ENCODE peak calls at places on chromosomes 7 and 10, in ten cellular contexts. One of them, this sample, is unnamed.

GRCh38 chr10:111598433-111599059 is 521.7 kb downstream of the ADRA2A start:
- DNase-seq in Caco-2: peak; percentile 60
- DNase-seq in kidney epithelial cell: no peak
- DNase-seq in lung: peak; percentile 52
- DNase-seq in uterus: peak; percentile 57
- DNase-seq in fibroblast of lung: peak; percentile 41
- DNase-seq in PC-9: peak; percentile 9
- DNase-seq in left lung: no peak
- DNase-seq in neural progenitor cell: peak; percentile 81
- DNase-seq in IMR-90: peak; percentile 31
- DNase-seq in this sample: peak; percentile 34

GRCh38 chr10:129021597-129022304 is 445.3 kb upstream of the MGMT start:
- DNase-seq in lung: no peak
- DNase-seq in Caco-2: no peak
- DNase-seq in left lung: no peak
- DNase-seq in kidney epithelial cell: no peak
- DNase-seq in uterus: no peak
- DNase-seq in IMR-90: no peak
- DNase-seq in neural progenitor cell: peak; percentile 60
- DNase-seq in PC-9: no peak
- DNase-seq in fibroblast of lung: no peak
- DNase-seq in this sample: no peak

GRCh38 chr7:142461437-142461836 is 203.6 kb upstream of the PRSS58 start:
- DNase-seq in uterus: no peak
- DNase-seq in kidney epithelial cell: no peak
- DNase-seq in Caco-2: no peak
- DNase-seq in IMR-90: peak; percentile 98
- DNase-seq in PC-9: no peak
- DNase-seq in neural progenitor cell: no peak
- DNase-seq in lung: no peak
- DNase-seq in left lung: no peak
- DNase-seq in fibroblast of lung: peak; percentile 98
- DNase-seq in this sample: no peak

GRCh38 chr10:130479146-130479545 is 343.0 kb downstream of the GLRX3 start:
- DNase-seq in lung: no peak
- DNase-seq in PC-9: no peak
- DNase-seq in IMR-90: no peak
- DNase-seq in left lung: no peak
- DNase-seq in uterus: no peak
- DNase-seq in neural progenitor cell: no peak
- DNase-seq in fibroblast of lung: no peak
- DNase-seq in Caco-2: no peak
- DNase-seq in kidney epithelial cell: no peak
- DNase-seq in this sample: no peak

GRCh38 chr10:53223846-53224245 is 451.3 kb upstream of the MBL2 start:
- DNase-seq in left lung: no peak
- DNase-seq in neural progenitor cell: peak; percentile 78
- DNase-seq in Caco-2: no peak
- DNase-seq in IMR-90: no peak
- DNase-seq in lung: no peak
- DNase-seq in fibroblast of lung: no peak
- DNase-seq in kidney epithelial cell: no peak
- DNase-seq in uterus: no peak
- DNase-seq in PC-9: no peak
- DNase-seq in this sample: no peak

GRCh38 chr7:26398436-26399308 is 107.0 kb downstream of the SNX10 start:
- DNase-seq in Caco-2: peak; percentile 41
- DNase-seq in IMR-90: peak; percentile 18
- DNase-seq in fibroblast of lung: peak; percentile 61
- DNase-seq in left lung: peak; percentile 91
- DNase-seq in kidney epithelial cell: no peak
- DNase-seq in uterus: peak; percentile 48
- DNase-seq in PC-9: peak; percentile 63
- DNase-seq in lung: peak; percentile 54
- DNase-seq in neural progenitor cell: peak; percentile 92
- DNase-seq in this sample: peak; percentile 90

GRCh38 chr7:157502701-157503111 is 165.9 kb downstream of the DNAJB6 start:
- DNase-seq in uterus: peak; percentile 20
- DNase-seq in PC-9: no peak
- DNase-seq in left lung: no peak
- DNase-seq in fibroblast of lung: peak; percentile 11
- DNase-seq in neural progenitor cell: no peak
- DNase-seq in kidney epithelial cell: no peak
- DNase-seq in Caco-2: no peak
- DNase-seq in IMR-90: no peak
- DNase-seq in lung: no peak
- DNase-seq in this sample: no peak

GRCh38 chr7:74495112-74495880 is 41.6 kb downstream of the GTF2IRD1 start:
- DNase-seq in kidney epithelial cell: no peak
- DNase-seq in uterus: no peak
- DNase-seq in left lung: no peak
- DNase-seq in Caco-2: no peak
- DNase-seq in IMR-90: no peak
- DNase-seq in PC-9: no peak
- DNase-seq in fibroblast of lung: no peak
- DNase-seq in lung: no peak
- DNase-seq in neural progenitor cell: no peak
- DNase-seq in this sample: no peak

GRCh38 chr7:42014625-42015412 is 222.2 kb downstream of the GLI3 start:
- DNase-seq in PC-9: peak; percentile 15
- DNase-seq in Caco-2: peak; percentile 43
- DNase-seq in kidney epithelial cell: no peak
- DNase-seq in uterus: no peak
- DNase-seq in IMR-90: peak; percentile 54
- DNase-seq in lung: no peak
- DNase-seq in fibroblast of lung: peak; percentile 26
- DNase-seq in left lung: no peak
- DNase-seq in neural progenitor cell: peak; percentile 63
- DNase-seq in this sample: no peak

GRCh38 chr7:94178247-94178646 is 174.1 kb upstream of the BET1 start:
- DNase-seq in Caco-2: no peak
- DNase-seq in PC-9: no peak
- DNase-seq in neural progenitor cell: no peak
- DNase-seq in IMR-90: no peak
- DNase-seq in left lung: no peak
- DNase-seq in fibroblast of lung: no peak
- DNase-seq in uterus: no peak
- DNase-seq in kidney epithelial cell: no peak
- DNase-seq in lung: no peak
- DNase-seq in this sample: peak; percentile 2

GRCh38 chr7:85821926-85822325 is 635.1 kb upstream of the SEMA3D start:
- DNase-seq in PC-9: no peak
- DNase-seq in lung: no peak
- DNase-seq in IMR-90: no peak
- DNase-seq in fibroblast of lung: no peak
- DNase-seq in kidney epithelial cell: no peak
- DNase-seq in uterus: no peak
- DNase-seq in left lung: peak; percentile 42
- DNase-seq in neural progenitor cell: no peak
- DNase-seq in Caco-2: no peak
- DNase-seq in this sample: no peak

GRCh38 chr10:128064615-128065580 is 61.3 kb downstream of the MKI67 start:
- DNase-seq in fibroblast of lung: peak; percentile 93
- DNase-seq in neural progenitor cell: no peak
- DNase-seq in PC-9: no peak
- DNase-seq in Caco-2: peak; percentile 25
- DNase-seq in kidney epithelial cell: peak; percentile 74
- DNase-seq in IMR-90: peak; percentile 49
- DNase-seq in uterus: peak; percentile 47
- DNase-seq in left lung: peak; percentile 89
- DNase-seq in lung: peak; percentile 72
- DNase-seq in this sample: peak; percentile 46

GRCh38 chr7:151244871-151245346 is 3.6 kb downstream of the SMARCD3 start:
- DNase-seq in Caco-2: no peak
- DNase-seq in left lung: no peak
- DNase-seq in IMR-90: no peak
- DNase-seq in kidney epithelial cell: no peak
- DNase-seq in lung: no peak
- DNase-seq in PC-9: no peak
- DNase-seq in neural progenitor cell: peak; percentile 49
- DNase-seq in uterus: no peak
- DNase-seq in fibroblast of lung: no peak
- DNase-seq in this sample: peak; percentile 44

GRCh38 chr10:124696446-124697392 is 47.5 kb downstream of the FAM53B start:
- DNase-seq in lung: no peak
- DNase-seq in uterus: no peak
- DNase-seq in Caco-2: no peak
- DNase-seq in left lung: no peak
- DNase-seq in kidney epithelial cell: no peak
- DNase-seq in neural progenitor cell: no peak
- DNase-seq in IMR-90: no peak
- DNase-seq in PC-9: no peak
- DNase-seq in fibroblast of lung: no peak
- DNase-seq in this sample: peak; percentile 85

GRCh38 chr7:122532406-122533269 is 166.3 kb downstream of the RNF133 start:
- DNase-seq in Caco-2: no peak
- DNase-seq in kidney epithelial cell: no peak
- DNase-seq in neural progenitor cell: peak; percentile 23
- DNase-seq in left lung: no peak
- DNase-seq in fibroblast of lung: no peak
- DNase-seq in PC-9: no peak
- DNase-seq in lung: no peak
- DNase-seq in uterus: no peak
- DNase-seq in IMR-90: peak; percentile 5
- DNase-seq in this sample: peak; percentile 8

GRCh38 chr7:108094375-108094774 is 35.8 kb downstream of the LAMB4 start:
- DNase-seq in uterus: no peak
- DNase-seq in kidney epithelial cell: no peak
- DNase-seq in neural progenitor cell: no peak
- DNase-seq in fibroblast of lung: peak; percentile 86
- DNase-seq in lung: no peak
- DNase-seq in left lung: no peak
- DNase-seq in Caco-2: no peak
- DNase-seq in PC-9: no peak
- DNase-seq in IMR-90: peak; percentile 76
- DNase-seq in this sample: no peak

GRCh38 chr7:15753834-15754600 is 67.5 kb upstream of the MEOX2 start:
- DNase-seq in IMR-90: no peak
- DNase-seq in left lung: no peak
- DNase-seq in uterus: no peak
- DNase-seq in lung: no peak
- DNase-seq in PC-9: no peak
- DNase-seq in neural progenitor cell: no peak
- DNase-seq in fibroblast of lung: peak; percentile 60
- DNase-seq in kidney epithelial cell: no peak
- DNase-seq in Caco-2: no peak
- DNase-seq in this sample: no peak

GRCh38 chr10:98238391-98238790 is 29.6 kb downstream of the LOXL4 start:
- DNase-seq in left lung: no peak
- DNase-seq in lung: no peak
- DNase-seq in neural progenitor cell: no peak
- DNase-seq in kidney epithelial cell: no peak
- DNase-seq in IMR-90: no peak
- DNase-seq in uterus: no peak
- DNase-seq in Caco-2: no peak
- DNase-seq in fibroblast of lung: no peak
- DNase-seq in PC-9: no peak
- DNase-seq in this sample: no peak

GRCh38 chr10:98240524-98240923 is 27.5 kb downstream of the LOXL4 start:
- DNase-seq in PC-9: no peak
- DNase-seq in kidney epithelial cell: no peak
- DNase-seq in left lung: no peak
- DNase-seq in neural progenitor cell: no peak
- DNase-seq in IMR-90: no peak
- DNase-seq in uterus: no peak
- DNase-seq in fibroblast of lung: no peak
- DNase-seq in lung: no peak
- DNase-seq in Caco-2: no peak
- DNase-seq in this sample: no peak

GRCh38 chr10:98246911-98247820 is 20.8 kb downstream of the LOXL4 start:
- DNase-seq in kidney epithelial cell: peak; percentile 79
- DNase-seq in left lung: no peak
- DNase-seq in Caco-2: no peak
- DNase-seq in uterus: no peak
- DNase-seq in PC-9: no peak
- DNase-seq in neural progenitor cell: no peak
- DNase-seq in IMR-90: peak; percentile 84
- DNase-seq in fibroblast of lung: peak; percentile 87
- DNase-seq in lung: no peak
- DNase-seq in this sample: no peak

GRCh38 chr10:98244586-98244985 is 23.4 kb downstream of the LOXL4 start:
- DNase-seq in fibroblast of lung: no peak
- DNase-seq in PC-9: no peak
- DNase-seq in neural progenitor cell: no peak
- DNase-seq in kidney epithelial cell: no peak
- DNase-seq in uterus: no peak
- DNase-seq in left lung: no peak
- DNase-seq in Caco-2: no peak
- DNase-seq in lung: no peak
- DNase-seq in IMR-90: no peak
- DNase-seq in this sample: no peak

GRCh38 chr10:98242823-98243222 is 25.2 kb downstream of the LOXL4 start:
- DNase-seq in Caco-2: no peak
- DNase-seq in kidney epithelial cell: no peak
- DNase-seq in neural progenitor cell: no peak
- DNase-seq in IMR-90: peak; percentile 56
- DNase-seq in PC-9: no peak
- DNase-seq in fibroblast of lung: peak; percentile 36
- DNase-seq in lung: no peak
- DNase-seq in uterus: no peak
- DNase-seq in left lung: no peak
- DNase-seq in this sample: no peak
- TF ChIP-seq CTCF in Caco-2: no peak
- TF ChIP-seq CTCF in kidney epithelial cell: peak; percentile 51
- TF ChIP-seq CTCF in neural progenitor cell: peak; percentile 57
- TF ChIP-seq CTCF in IMR-90: peak; percentile 61
- TF ChIP-seq CTCF in PC-9: peak; percentile 68
- TF ChIP-seq CTCF in fibroblast of lung: peak; percentile 59
- TF ChIP-seq CTCF in lung: no peak
- TF ChIP-seq CTCF in uterus: peak; percentile 60
- TF ChIP-seq CTCF in left lung: peak; percentile 22
- TF ChIP-seq CTCF in this sample: no peak

GRCh38 chr7:133360201-133360600 is 107.3 kb downstream of the EXOC4 start:
- DNase-seq in kidney epithelial cell: no peak
- DNase-seq in IMR-90: no peak
- DNase-seq in neural progenitor cell: no peak
- DNase-seq in Caco-2: no peak
- DNase-seq in PC-9: no peak
- DNase-seq in left lung: no peak
- DNase-seq in uterus: no peak
- DNase-seq in lung: no peak
- DNase-seq in fibroblast of lung: no peak
- DNase-seq in this sample: no peak
- TF ChIP-seq CTCF in kidney epithelial cell: no peak
- TF ChIP-seq CTCF in IMR-90: no peak
- TF ChIP-seq CTCF in neural progenitor cell: no peak
- TF ChIP-seq CTCF in Caco-2: no peak
- TF ChIP-seq CTCF in PC-9: no peak
- TF ChIP-seq CTCF in left lung: no peak
- TF ChIP-seq CTCF in uterus: no peak
- TF ChIP-seq CTCF in lung: no peak
- TF ChIP-seq CTCF in fibroblast of lung: no peak
- TF ChIP-seq CTCF in this sample: no peak

GRCh38 chr7:111561909-111562732 is at the start of gene IMMP2L:
- DNase-seq in IMR-90: peak; percentile 76
- DNase-seq in fibroblast of lung: peak; percentile 78
- DNase-seq in uterus: peak; percentile 83
- DNase-seq in lung: peak; percentile 87
- DNase-seq in Caco-2: peak; percentile 84
- DNase-seq in neural progenitor cell: peak; percentile 91
- DNase-seq in PC-9: peak; percentile 95
- DNase-seq in left lung: peak; percentile 96
- DNase-seq in kidney epithelial cell: peak; percentile 29
- DNase-seq in this sample: peak; percentile 93
- TF ChIP-seq CTCF in IMR-90: peak; percentile 41
- TF ChIP-seq CTCF in fibroblast of lung: peak; percentile 12
- TF ChIP-seq CTCF in uterus: peak; percentile 36
- TF ChIP-seq CTCF in lung: no peak
- TF ChIP-seq CTCF in Caco-2: no peak
- TF ChIP-seq CTCF in neural progenitor cell: peak; percentile 58
- TF ChIP-seq CTCF in PC-9: no peak
- TF ChIP-seq CTCF in left lung: peak; percentile 17
- TF ChIP-seq CTCF in kidney epithelial cell: peak; percentile 54
- TF ChIP-seq CTCF in this sample: peak; percentile 72

GRCh38 chr7:13279854-13280435 is 592.5 kb downstream of the ARL4A start:
- DNase-seq in PC-9: no peak
- DNase-seq in fibroblast of lung: peak; percentile 15
- DNase-seq in kidney epithelial cell: no peak
- DNase-seq in neural progenitor cell: peak; percentile 40
- DNase-seq in left lung: no peak
- DNase-seq in Caco-2: no peak
- DNase-seq in IMR-90: peak; percentile 10
- DNase-seq in lung: no peak
- DNase-seq in uterus: no peak
- DNase-seq in this sample: no peak
- TF ChIP-seq CTCF in PC-9: peak; percentile 80
- TF ChIP-seq CTCF in fibroblast of lung: no peak
- TF ChIP-seq CTCF in kidney epithelial cell: peak; percentile 26
- TF ChIP-seq CTCF in neural progenitor cell: peak; percentile 71
- TF ChIP-seq CTCF in left lung: peak; percentile 38
- TF ChIP-seq CTCF in Caco-2: no peak
- TF ChIP-seq CTCF in IMR-90: peak; percentile 39
- TF ChIP-seq CTCF in lung: no peak
- TF ChIP-seq CTCF in uterus: no peak
- TF ChIP-seq CTCF in this sample: no peak